ENCODE peak calls at places on chromosomes 11 and 22, in ten cellular contexts. U is GF-D8, Z is EH, L is nephron progenitor cell, G is spleen, A is AG04450, X is NCI-H2029 treated with DMSO at 0.1 percent for 48 hours, T is ovary, Y is KG1, R is stomach. P is an unnamed sample.

GRCh38 chr11:71962428-71963038 is 33.7 kb downstream of the RNF121 start:
- DNase-seq in U (peak), Z (peak), L (no peak), G (no peak), A (peak), X (no peak), T (no peak), Y (no peak), R (no peak), P (no peak)

GRCh38 chr11:5591613-5592012 is 4.8 kb upstream of the TRIM6 start:
- DNase-seq in U (no peak), Z (no peak), L (no peak), G (no peak), A (no peak), X (no peak), T (no peak), Y (no peak), R (no peak), P (no peak)

GRCh38 chr11:105468154-105468553 is 141.7 kb upstream of the GRIA4 start:
- DNase-seq in U (no peak), Z (no peak), L (no peak), G (no peak), A (no peak), X (no peak), T (no peak), Y (no peak), R (no peak), P (no peak)

GRCh38 chr11:132278801-132279574 is 908.6 kb downstream of the NTM start:
- DNase-seq in U (no peak), Z (peak), L (no peak), G (no peak), A (peak), X (no peak), T (no peak), Y (no peak), R (no peak), P (peak)

GRCh38 chr22:44020981-44021380 is 3.1 kb upstream of the PARVB start:
- DNase-seq in U (no peak), Z (peak), L (no peak), G (no peak), A (no peak), X (no peak), T (no peak), Y (no peak), R (no peak), P (no peak)

GRCh38 chr11:108912587-108912986 is 247.7 kb downstream of the DDX10 start:
- DNase-seq in U (no peak), Z (peak), L (no peak), G (no peak), A (no peak), X (no peak), T (no peak), Y (no peak), R (no peak), P (no peak)

GRCh38 chr11:2178906-2179494 is 7.4 kb upstream of the TH start:
- DNase-seq in U (no peak), Z (peak), L (no peak), G (no peak), A (no peak), X (no peak), T (no peak), Y (no peak), R (no peak), P (no peak)

GRCh38 chr11:60699282-60699681 is at the start of gene MS4A8:
- DNase-seq in U (no peak), Z (no peak), L (no peak), G (no peak), A (no peak), X (peak), T (no peak), Y (no peak), R (no peak), P (no peak)

GRCh38 chr11:61061081-61061826 is 41.0 kb upstream of the CD5 start:
- DNase-seq in U (no peak), Z (peak), L (no peak), G (no peak), A (no peak), X (no peak), T (no peak), Y (no peak), R (no peak), P (peak)

GRCh38 chr11:25596701-25597100 is 735.2 kb upstream of the ANO3 start:
- DNase-seq in U (no peak), Z (no peak), L (no peak), G (no peak), A (no peak), X (no peak), T (no peak), Y (no peak), R (no peak), P (no peak)

GRCh38 chr11:103779054-103779453 is 257.4 kb upstream of the DDI1 start:
- DNase-seq in U (no peak), Z (no peak), L (no peak), G (no peak), A (no peak), X (no peak), T (no peak), Y (no peak), R (no peak), P (no peak)

GRCh38 chr11:32434387-32435151 is 770 bp downstream of the WT1 start:
- DNase-seq in U (peak), Z (no peak), L (peak), G (peak), A (no peak), X (no peak), T (peak), Y (peak), R (no peak), P (peak)

GRCh38 chr11:126927628-126928027 is 72.9 kb downstream of the KIRREL3 start:
- DNase-seq in U (no peak), Z (peak), L (no peak), G (no peak), A (no peak), X (no peak), T (no peak), Y (no peak), R (no peak), P (no peak)

GRCh38 chr11:73414977-73415492 is 38.8 kb downstream of the RELT start:
- DNase-seq in U (no peak), Z (peak), L (no peak), G (no peak), A (no peak), X (no peak), T (peak), Y (no peak), R (no peak), P (no peak)

GRCh38 chr11:130782361-130783221 is 133.7 kb downstream of the SNX19 start:
- DNase-seq in U (no peak), Z (peak), L (no peak), G (no peak), A (no peak), X (no peak), T (no peak), Y (no peak), R (no peak), P (no peak)

GRCh38 chr11:105670811-105671210 is 60.9 kb downstream of the GRIA4 start:
- DNase-seq in U (no peak), Z (no peak), L (no peak), G (no peak), A (no peak), X (no peak), T (no peak), Y (no peak), R (no peak), P (no peak)

GRCh38 chr11:12802418-12803085 is 128.3 kb downstream of the TEAD1 start:
- DNase-seq in U (no peak), Z (peak), L (no peak), G (no peak), A (no peak), X (peak), T (peak), Y (no peak), R (peak), P (no peak)

GRCh38 chr22:24107668-24108067 is 73.6 kb upstream of the SUSD2 start:
- DNase-seq in U (no peak), Z (peak), L (no peak), G (no peak), A (peak), X (no peak), T (peak), Y (no peak), R (peak), P (no peak)

GRCh38 chr22:28955817-28956216 is 72.4 kb downstream of the ZNRF3 start:
- DNase-seq in U (peak), Z (no peak), L (no peak), G (no peak), A (no peak), X (no peak), T (no peak), Y (peak), R (peak), P (peak)

GRCh38 chr22:23514317-23515038 is 65.6 kb downstream of the IGLL1 start:
- DNase-seq in U (no peak), Z (no peak), L (no peak), G (no peak), A (no peak), X (no peak), T (no peak), Y (no peak), R (no peak), P (no peak)

GRCh38 chr11:1346669-1347390 is 37.4 kb upstream of the TOLLIP start:
- DNase-seq in U (no peak), Z (no peak), L (no peak), G (peak), A (no peak), X (no peak), T (no peak), Y (no peak), R (no peak), P (no peak)

GRCh38 chr22:50190182-50190951 is 4.7 kb downstream of the TRABD start:
- DNase-seq in U (peak), Z (peak), L (peak), G (peak), A (no peak), X (no peak), T (peak), Y (peak), R (peak), P (peak)

GRCh38 chr11:86575927-86576326 is 96.5 kb downstream of the ME3 start:
- DNase-seq in U (no peak), Z (no peak), L (no peak), G (no peak), A (no peak), X (peak), T (no peak), Y (no peak), R (no peak), P (no peak)

GRCh38 chr11:2270322-2271076 is at the start of gene ASCL2:
- DNase-seq in U (no peak), Z (no peak), L (peak), G (peak), A (no peak), X (no peak), T (no peak), Y (no peak), R (peak), P (no peak)

GRCh38 chr22:44400763-44401060 is 88.0 kb upstream of the SHISAL1 start:
- DNase-seq in U (no peak), Z (peak), L (no peak), G (no peak), A (no peak), X (no peak), T (no peak), Y (no peak), R (no peak), P (no peak)

GRCh38 chr11:1041471-1041870 is 5.0 kb upstream of the MUC6 start:
- DNase-seq in U (no peak), Z (no peak), L (no peak), G (peak), A (no peak), X (no peak), T (no peak), Y (no peak), R (no peak), P (no peak)

GRCh38 chr22:17576475-17576874 is 13.2 kb downstream of the SLC25A18 start:
- DNase-seq in U (no peak), Z (peak), L (no peak), G (no peak), A (no peak), X (no peak), T (no peak), Y (no peak), R (no peak), P (no peak)

GRCh38 chr22:40289991-40290459 is 56.3 kb upstream of the ADSL start:
- DNase-seq in U (no peak), Z (no peak), L (no peak), G (peak), A (no peak), X (no peak), T (no peak), Y (no peak), R (peak), P (peak)

GRCh38 chr11:46697303-46697702 is 3.1 kb downstream of the ARHGAP1 start:
- DNase-seq in U (no peak), Z (peak), L (no peak), G (no peak), A (no peak), X (no peak), T (no peak), Y (no peak), R (no peak), P (no peak)

GRCh38 chr11:35389897-35390462 is 29.4 kb downstream of the SLC1A2 start:
- DNase-seq in U (no peak), Z (no peak), L (no peak), G (no peak), A (no peak), X (peak), T (no peak), Y (no peak), R (no peak), P (no peak)

GRCh38 chr11:132977241-132977640 is 555.1 kb downstream of the OPCML start:
- DNase-seq in U (no peak), Z (no peak), L (no peak), G (no peak), A (no peak), X (no peak), T (no peak), Y (no peak), R (no peak), P (no peak)

GRCh38 chr11:72890881-72891280 is 76.7 kb downstream of the ATG16L2 start:
- DNase-seq in U (no peak), Z (no peak), L (no peak), G (no peak), A (no peak), X (no peak), T (no peak), Y (no peak), R (no peak), P (no peak)

GRCh38 chr11:13335319-13335718 is 57.7 kb downstream of the BMAL1 start:
- DNase-seq in U (no peak), Z (peak), L (peak), G (no peak), A (no peak), X (peak), T (peak), Y (no peak), R (peak), P (peak)

GRCh38 chr11:65501530-65502273 is 2.9 kb downstream of the MALAT1 start:
- DNase-seq in U (no peak), Z (peak), L (no peak), G (no peak), A (no peak), X (peak), T (no peak), Y (no peak), R (no peak), P (no peak)

GRCh38 chr22:20430101-20430640 is 7.5 kb downstream of the SCARF2 start:
- DNase-seq in U (no peak), Z (no peak), L (no peak), G (peak), A (no peak), X (no peak), T (no peak), Y (no peak), R (no peak), P (no peak)

GRCh38 chr11:112526699-112527410 is 266.2 kb upstream of the PLET1 start:
- DNase-seq in U (no peak), Z (peak), L (no peak), G (no peak), A (no peak), X (no peak), T (no peak), Y (no peak), R (no peak), P (no peak)

GRCh38 chr22:41621911-41622179 is 750 bp downstream of the XRCC6 start:
- DNase-seq in U (no peak), Z (no peak), L (no peak), G (no peak), A (no peak), X (no peak), T (no peak), Y (no peak), R (no peak), P (no peak)

GRCh38 chr22:50697667-50698506 is 25.3 kb downstream of the SHANK3 start:
- DNase-seq in U (no peak), Z (no peak), L (no peak), G (peak), A (no peak), X (no peak), T (no peak), Y (no peak), R (no peak), P (no peak)